ENCODE peak calls at places on chromosomes 4 and X, in five cellular contexts. W is GM12878, T is H1, X is K562, H is HepG2. M is an unnamed sample.

GRCh38 chrX:43582540-43582913 is 73.6 kb upstream of the MAOA start:
- DNase-seq in W (no peak), T (no peak), X (no peak), H (no peak), M (no peak)

GRCh38 chr4:135267148-135267878 is 1065.7 kb upstream of the PABPC4L start:
- DNase-seq in W (no peak), T (no peak), X (no peak), H (no peak), M (no peak)

GRCh38 chr4:180706766-180707165 is 1536.4 kb upstream of the TENM3 start:
- DNase-seq in W (no peak), T (no peak), X (no peak), H (no peak), M (no peak)

GRCh38 chr4:61277785-61278184 is 77.7 kb downstream of the ADGRL3 start:
- DNase-seq in W (no peak), T (no peak), X (no peak), H (no peak), M (no peak)

GRCh38 chr4:158131037-158131436 is 41.8 kb downstream of the GASK1B start:
- DNase-seq in W (no peak), T (no peak), X (no peak), H (no peak), M (no peak)

GRCh38 chr4:23324291-23324690 is 565.6 kb downstream of the PPARGC1A start:
- DNase-seq in W (no peak), T (no peak), X (no peak), H (no peak), M (no peak)

GRCh38 chrX:149527705-149528104 is 13.1 kb upstream of the EOLA1 start:
- DNase-seq in W (no peak), T (no peak), X (peak; percentile 29), H (peak; percentile 21), M (no peak)

GRCh38 chr4:7928711-7929505 is 10.8 kb downstream of the AFAP1 start:
- DNase-seq in W (no peak), T (no peak), X (no peak), H (peak; percentile 56), M (peak; percentile 2)

GRCh38 chrX:46710927-46711623 is 47.8 kb downstream of the SLC9A7 start:
- DNase-seq in W (no peak), T (no peak), X (no peak), H (no peak), M (no peak)

GRCh38 chr4:155512812-155513211 is 136.0 kb upstream of the MAP9 start:
- DNase-seq in W (no peak), T (no peak), X (no peak), H (no peak), M (no peak)

GRCh38 chr4:82275431-82276423 is 98.1 kb downstream of the HNRNPD start:
- DNase-seq in W (no peak), T (no peak), X (peak; percentile 14), H (peak; percentile 34), M (no peak)

GRCh38 chr4:158769175-158769831 is 477 bp downstream of the FNIP2 start:
- DNase-seq in W (no peak), T (no peak), X (peak; percentile 49), H (no peak), M (no peak)

GRCh38 chr4:144176476-144176875 is 36.0 kb upstream of the GYPA start:
- DNase-seq in W (no peak), T (no peak), X (no peak), H (no peak), M (no peak)

GRCh38 chr4:823761-824460 is 2.0 kb downstream of the CPLX1 start:
- DNase-seq in W (no peak), T (no peak), X (no peak), H (no peak), M (no peak)

GRCh38 chr4:76779740-76780459 is 118.0 kb downstream of the SOWAHB start:
- DNase-seq in W (no peak), T (no peak), X (no peak), H (no peak), M (no peak)

GRCh38 chr4:118410143-118410542 is 57.3 kb upstream of the PRSS12 start:
- DNase-seq in W (no peak), T (no peak), X (no peak), H (no peak), M (no peak)

GRCh38 chrX:17395154-17395553 is 20.2 kb downstream of the NHS start:
- DNase-seq in W (no peak), T (no peak), X (no peak), H (no peak), M (no peak)

GRCh38 chr4:78560296-78560963 is 8.9 kb downstream of the ANXA3 start:
- DNase-seq in W (no peak), T (no peak), X (no peak), H (no peak), M (peak; percentile 88)

GRCh38 chr4:89739589-89739988 is 97.4 kb downstream of the SNCA start:
- DNase-seq in W (no peak), T (no peak), X (no peak), H (no peak), M (no peak)

GRCh38 chrX:81202989-81203388 is 1.1 kb downstream of the SH3BGRL start:
- DNase-seq in W (no peak), T (no peak), X (no peak), H (no peak), M (no peak)

GRCh38 chr4:98802673-98803286 is 126.2 kb downstream of the EIF4E start:
- DNase-seq in W (no peak), T (no peak), X (no peak), H (no peak), M (no peak)
- TF ChIP-seq SP1 in W (no peak), T (no peak), X (no peak), H (no peak), M (no peak)

GRCh38 chr4:138347561-138347960 is 105.4 kb upstream of the SLC7A11 start:
- DNase-seq in W (no peak), T (no peak), X (no peak), H (no peak), M (no peak)
- TF ChIP-seq CTCF in W (no peak), T (no peak), X (no peak), H (no peak), M (no peak)

GRCh38 chrX:51837926-51838325 is 55.5 kb upstream of the MAGED1 start:
- DNase-seq in W (no peak), T (no peak), X (no peak), H (no peak), M (no peak)
- TF ChIP-seq SRF in W (no peak), T (no peak), X (no peak), H (no peak), M (no peak)

DNA sequence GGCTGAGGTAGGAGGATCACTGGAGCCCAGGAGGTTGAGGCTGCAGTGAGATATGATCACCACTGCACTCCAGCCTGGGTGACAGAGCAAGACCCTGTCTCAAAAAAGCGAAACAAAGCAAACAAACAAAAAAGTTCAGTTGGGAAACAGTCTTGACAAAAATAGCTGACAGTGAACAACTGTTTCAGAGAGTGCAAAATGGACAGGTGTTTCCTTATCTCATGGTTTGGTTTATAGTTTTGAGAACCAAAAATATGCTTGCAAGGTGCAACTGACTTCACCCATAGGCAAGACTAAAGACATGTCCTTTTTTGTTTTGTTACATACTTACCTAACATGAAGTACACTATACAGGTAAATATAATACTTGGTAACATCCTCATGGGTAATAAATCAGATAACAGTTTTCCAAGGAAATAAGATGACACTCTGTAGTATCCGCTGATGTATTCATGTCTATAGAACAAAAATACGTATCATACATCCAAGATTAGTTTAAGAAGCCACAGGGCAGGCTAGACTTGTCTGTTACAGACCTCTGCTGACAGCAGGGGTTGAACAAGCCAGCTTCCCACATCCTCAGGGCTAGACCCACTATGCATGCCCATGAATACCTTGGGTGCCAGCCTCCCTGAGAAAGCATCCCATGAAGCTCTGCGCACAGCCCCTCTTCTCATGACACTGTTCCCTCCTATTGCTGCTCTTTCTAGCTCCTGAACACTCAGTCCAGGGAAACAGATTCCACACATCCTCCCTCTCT is 59.3 kb downstream of the ABCG2 start:
- DNase-seq in W (no peak), T (no peak), X (no peak), H (no peak), M (no peak)
- TF ChIP-seq SP1 in W (no peak), T (no peak), X (no peak), H (no peak), M (no peak)

DNA sequence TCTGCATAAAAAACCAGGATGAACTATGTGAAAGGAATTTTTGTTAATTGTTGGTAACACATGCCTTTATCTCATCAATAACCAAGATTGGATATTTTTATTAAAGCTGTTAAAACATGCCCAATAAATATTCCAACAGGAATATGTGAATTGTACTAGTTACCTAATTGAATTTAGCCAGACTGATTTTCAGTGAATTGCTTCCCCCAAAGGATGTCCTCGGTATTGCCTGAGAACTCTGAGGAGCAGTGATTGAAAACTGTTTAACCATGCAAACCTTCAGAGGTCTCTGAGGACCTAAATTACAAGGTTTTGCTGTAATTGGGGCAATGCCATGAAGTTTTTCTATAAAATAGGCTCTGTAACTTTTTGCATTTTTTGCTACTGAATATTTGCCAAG is 66.6 kb downstream of the BLTP1 start:
- DNase-seq in W (no peak), T (no peak), X (no peak), H (peak; percentile 8), M (no peak)
- TF ChIP-seq CTCF in W (peak; percentile 24), T (peak; percentile 56), X (peak; percentile 37), H (no peak), M (peak; percentile 55)

GRCh38 chr4:88333741-88334405 is 44.8 kb upstream of the HERC6 start:
- DNase-seq in W (no peak), T (no peak), X (no peak), H (no peak), M (no peak)

GRCh38 chr4:88335092-88335665 is 43.5 kb upstream of the HERC6 start:
- DNase-seq in W (no peak), T (no peak), X (no peak), H (peak; percentile 67), M (no peak)
- TF ChIP-seq SRF in W (no peak), T (no peak), X (no peak), H (no peak), M (no peak)

GRCh38 chr4:53960843-53961242 is 103.6 kb downstream of the CHIC2 start:
- DNase-seq in W (no peak), T (no peak), X (no peak), H (no peak), M (no peak)

GRCh38 chr4:53962516-53963225 is 101.7 kb downstream of the CHIC2 start:
- DNase-seq in W (no peak), T (no peak), X (no peak), H (no peak), M (no peak)

GRCh38 chr4:53959373-53959772 is 105.0 kb downstream of the CHIC2 start:
- DNase-seq in W (no peak), T (no peak), X (no peak), H (no peak), M (no peak)

GRCh38 chr4:53963786-53964185 is 100.6 kb downstream of the CHIC2 start:
- DNase-seq in W (no peak), T (no peak), X (no peak), H (no peak), M (no peak)

GRCh38 chr4:53963336-53963735 is 101.1 kb downstream of the CHIC2 start:
- DNase-seq in W (no peak), T (no peak), X (no peak), H (no peak), M (no peak)
- TF ChIP-seq SP1 in W (no peak), T (no peak), X (no peak), H (no peak), M (no peak)

GRCh38 chr4:6032249-6033244 is 14.3 kb upstream of the C4orf50 start:
- DNase-seq in W (no peak), T (no peak), X (no peak), H (no peak), M (no peak)
- TF ChIP-seq CTCF in W (no peak), T (peak; percentile 26), X (peak; percentile 24), H (no peak), M (no peak)

M was measured in HCT116.